ENCODE peak calls at places on chromosome 7, in ten cellular contexts. Y is breast epithelium; V is stomach; K is tibial artery; D is immature natural killer cell; U is effector CD4-positive, alpha-beta T cell; M is NCI-H1105 treated with DMSO at 0.1 percent for 48 hours; F is PC-9; E is activated T-cell treated with anti-CD3 and anti-CD28 coated beads, Interleukin-2, amount 50 U/mL, for 1 hour; A is brain microvascular endothelial cell. B is an unnamed sample.

GRCh38 chr7:141071260-141071854 is 2.5 kb upstream of the TMEM178B start:
- DNase-seq in V (no peak), A (no peak), K (no peak), U (no peak), Y (no peak), M (peak), F (no peak), D (no peak), E (peak), B (peak)

GRCh38 chr7:38448842-38449241 is 175.4 kb upstream of the TARP start:
- DNase-seq in F (no peak), V (no peak), K (no peak), Y (no peak), M (no peak), U (no peak), D (no peak), A (no peak), E (no peak), B (no peak)

GRCh38 chr7:16062269-16062668 is 359.1 kb downstream of the CRPPA start:
- DNase-seq in M (no peak), E (no peak), Y (no peak), D (no peak), K (no peak), A (peak), F (no peak), U (no peak), V (no peak), B (no peak)

GRCh38 chr7:17434841-17435692 is 136.6 kb downstream of the AHR start:
- DNase-seq in E (no peak), V (no peak), A (no peak), M (no peak), F (no peak), K (no peak), U (no peak), Y (no peak), D (no peak), B (no peak)

GRCh38 chr7:44791278-44792219 is 4.9 kb upstream of the PPIA start:
- DNase-seq in F (no peak), U (no peak), D (no peak), A (peak), M (no peak), K (no peak), V (no peak), Y (no peak), E (no peak), B (no peak)

GRCh38 chr7:80882213-80882801 is 36.5 kb downstream of the SEMA3C start:
- DNase-seq in V (no peak), U (no peak), M (no peak), D (no peak), E (no peak), Y (no peak), F (no peak), A (no peak), K (no peak), B (no peak)

GRCh38 chr7:42480304-42480665 is 243.3 kb upstream of the GLI3 start:
- DNase-seq in E (no peak), Y (no peak), U (no peak), V (no peak), A (no peak), M (no peak), D (no peak), K (no peak), F (no peak), B (no peak)

GRCh38 chr7:87398441-87398840 is 53.0 kb downstream of the CROT start:
- DNase-seq in E (no peak), F (peak), M (no peak), U (no peak), D (no peak), A (peak), V (no peak), K (no peak), Y (no peak), B (no peak)

GRCh38 chr7:4882742-4883351 is 669 bp downstream of the RADIL start:
- DNase-seq in F (no peak), A (no peak), V (no peak), M (peak), Y (peak), E (peak), K (no peak), D (no peak), U (no peak), B (no peak)

GRCh38 chr7:44307905-44308740 is 17.3 kb downstream of the CAMK2B start:
- DNase-seq in E (no peak), D (no peak), F (no peak), Y (peak), V (peak), A (no peak), K (peak), M (no peak), U (no peak), B (no peak)

GRCh38 chr7:2814682-2815522 is 29.2 kb downstream of the GNA12 start:
- DNase-seq in E (no peak), K (no peak), D (no peak), A (peak), U (no peak), M (no peak), F (no peak), V (peak), Y (peak), B (no peak)

GRCh38 chr7:3206101-3206500 is 95.0 kb upstream of the SDK1 start:
- DNase-seq in A (no peak), F (no peak), M (no peak), D (no peak), E (no peak), U (no peak), K (no peak), V (no peak), Y (no peak), B (no peak)

GRCh38 chr7:36005876-36006275 is 147.2 kb upstream of the EEPD1 start:
- DNase-seq in K (no peak), D (no peak), A (no peak), U (no peak), M (no peak), F (no peak), E (no peak), V (no peak), Y (no peak), B (no peak)

GRCh38 chr7:1425292-1426136 is 33.8 kb downstream of the MICALL2 start:
- DNase-seq in K (no peak), M (peak), D (no peak), U (no peak), Y (no peak), E (no peak), F (no peak), V (no peak), A (no peak), B (no peak)

GRCh38 chr7:46212425-46213153 is 291.5 kb upstream of the IGFBP3 start:
- DNase-seq in A (no peak), E (no peak), Y (no peak), U (no peak), M (no peak), F (no peak), V (no peak), K (no peak), D (no peak), B (no peak)

GRCh38 chr7:156966387-156966786 is 16.9 kb downstream of the NOM1 start:
- DNase-seq in A (no peak), Y (no peak), D (no peak), M (no peak), E (no peak), F (no peak), U (no peak), K (no peak), V (no peak), B (no peak)

GRCh38 chr7:157404845-157405481 is 68.2 kb downstream of the DNAJB6 start:
- DNase-seq in V (no peak), U (no peak), K (no peak), F (peak), E (no peak), M (no peak), D (no peak), Y (peak), A (peak), B (no peak)

GRCh38 chr7:52586704-52587103 is 448.7 kb upstream of the POM121L12 start:
- DNase-seq in Y (no peak), K (no peak), A (no peak), F (no peak), D (no peak), E (no peak), U (no peak), V (no peak), M (no peak), B (no peak)

GRCh38 chr7:43405948-43406347 is 177.0 kb upstream of the STK17A start:
- DNase-seq in Y (no peak), F (no peak), K (no peak), E (no peak), D (no peak), U (no peak), V (no peak), M (no peak), A (no peak), B (no peak)

GRCh38 chr7:156943091-156944041 is 6.1 kb upstream of the NOM1 start:
- DNase-seq in M (no peak), A (no peak), D (no peak), V (no peak), E (no peak), K (no peak), U (no peak), F (peak), Y (peak), B (no peak)

GRCh38 chr7:9250876-9251275 is 817.5 kb downstream of the NXPH1 start:
- DNase-seq in M (no peak), A (no peak), F (no peak), E (no peak), U (no peak), D (no peak), V (no peak), K (no peak), Y (no peak), B (no peak)

GRCh38 chr7:99997545-99998137 is 17.8 kb upstream of the ZKSCAN1 start:
- DNase-seq in E (peak), F (no peak), A (no peak), V (peak), K (peak), M (no peak), U (peak), D (peak), Y (peak), B (peak)

GRCh38 chr7:2537981-2538851 is 17.1 kb downstream of the BRAT1 start:
- DNase-seq in K (peak), A (no peak), F (no peak), Y (no peak), M (no peak), E (no peak), U (no peak), V (no peak), D (no peak), B (peak)

GRCh38 chr7:14018751-14019150 is 29.3 kb upstream of the ETV1 start:
- DNase-seq in U (no peak), A (no peak), E (no peak), M (no peak), F (no peak), D (no peak), Y (no peak), K (no peak), V (no peak), B (no peak)

GRCh38 chr7:116786791-116787443 is 75.5 kb upstream of the CAPZA2 start:
- DNase-seq in E (no peak), M (no peak), A (peak), D (no peak), U (no peak), Y (no peak), K (no peak), V (no peak), F (no peak), B (no peak)

B was measured in transverse colon.